ENCODE peak calls at places on chromosomes 2 and 18, in five cellular contexts. One of them, this sample, is unnamed.

GRCh38 chr2:40384714-40385113 is 67.2 kb downstream of the SLC8A1 start:
- DNase-seq in SK-N-SH: no peak
- DNase-seq in HCT116: no peak
- DNase-seq in GM12878: no peak
- DNase-seq in HepG2: no peak
- DNase-seq in this sample: no peak

GRCh38 chr2:140861666-140862065 is 1269.2 kb downstream of the LRP1B start:
- DNase-seq in HCT116: no peak
- DNase-seq in GM12878: no peak
- DNase-seq in HepG2: no peak
- DNase-seq in SK-N-SH: no peak
- DNase-seq in this sample: no peak

GRCh38 chr2:193847140-193847539 is 1652.4 kb upstream of the TMEFF2 start:
- DNase-seq in SK-N-SH: no peak
- DNase-seq in HCT116: no peak
- DNase-seq in HepG2: no peak
- DNase-seq in GM12878: no peak
- DNase-seq in this sample: no peak

GRCh38 chr2:64203131-64204005 is 59.1 kb upstream of the PELI1 start:
- DNase-seq in SK-N-SH: no peak
- DNase-seq in GM12878: no peak
- DNase-seq in HCT116: no peak
- DNase-seq in HepG2: no peak
- DNase-seq in this sample: no peak

GRCh38 chr18:10878703-10879102 is 270.7 kb downstream of the PIEZO2 start:
- DNase-seq in SK-N-SH: no peak
- DNase-seq in HCT116: no peak
- DNase-seq in GM12878: peak; percentile 93
- DNase-seq in HepG2: no peak
- DNase-seq in this sample: no peak

GRCh38 chr2:48347712-48348111 is 182.2 kb upstream of the STON1 start:
- DNase-seq in SK-N-SH: peak; percentile 16
- DNase-seq in HCT116: no peak
- DNase-seq in HepG2: peak; percentile 21
- DNase-seq in GM12878: no peak
- DNase-seq in this sample: no peak

GRCh38 chr2:86295071-86295470 is 42.4 kb downstream of the REEP1 start:
- DNase-seq in HCT116: no peak
- DNase-seq in GM12878: no peak
- DNase-seq in SK-N-SH: no peak
- DNase-seq in HepG2: no peak
- DNase-seq in this sample: no peak

GRCh38 chr2:31363956-31364750 is 50.4 kb downstream of the XDH start:
- DNase-seq in GM12878: no peak
- DNase-seq in SK-N-SH: no peak
- DNase-seq in HCT116: no peak
- DNase-seq in HepG2: no peak
- DNase-seq in this sample: no peak

GRCh38 chr18:45954070-45954712 is 12.9 kb downstream of the EPG5 start:
- DNase-seq in SK-N-SH: no peak
- DNase-seq in HCT116: peak; percentile 7
- DNase-seq in HepG2: no peak
- DNase-seq in GM12878: no peak
- DNase-seq in this sample: no peak

GRCh38 chr2:19731040-19731439 is 170.7 kb downstream of the TTC32 start:
- DNase-seq in GM12878: no peak
- DNase-seq in SK-N-SH: no peak
- DNase-seq in HCT116: no peak
- DNase-seq in HepG2: no peak
- DNase-seq in this sample: no peak

GRCh38 chr2:58686757-58687156 is 445.6 kb upstream of the FANCL start:
- DNase-seq in SK-N-SH: no peak
- DNase-seq in GM12878: no peak
- DNase-seq in HCT116: no peak
- DNase-seq in HepG2: no peak
- DNase-seq in this sample: no peak

GRCh38 chr2:16321256-16321655 is 344.4 kb downstream of the CYRIA start:
- DNase-seq in GM12878: no peak
- DNase-seq in HCT116: no peak
- DNase-seq in SK-N-SH: no peak
- DNase-seq in HepG2: no peak
- DNase-seq in this sample: no peak

GRCh38 chr2:150293771-150294170 is 193.7 kb downstream of the RND3 start:
- DNase-seq in SK-N-SH: no peak
- DNase-seq in GM12878: no peak
- DNase-seq in HepG2: no peak
- DNase-seq in HCT116: no peak
- DNase-seq in this sample: no peak

GRCh38 chr2:129504646-129505045 is 474.8 kb upstream of the RAB6C start:
- DNase-seq in SK-N-SH: no peak
- DNase-seq in GM12878: no peak
- DNase-seq in HepG2: no peak
- DNase-seq in HCT116: no peak
- DNase-seq in this sample: no peak

GRCh38 chr18:77162580-77162979 is 30.0 kb upstream of the MBP start:
- DNase-seq in GM12878: no peak
- DNase-seq in HCT116: no peak
- DNase-seq in SK-N-SH: no peak
- DNase-seq in HepG2: no peak
- DNase-seq in this sample: no peak

GRCh38 chr2:19362094-19362649 is 3.7 kb upstream of the OSR1 start:
- DNase-seq in GM12878: no peak
- DNase-seq in HCT116: no peak
- DNase-seq in HepG2: no peak
- DNase-seq in SK-N-SH: peak; percentile 47
- DNase-seq in this sample: no peak

GRCh38 chr2:170822885-170823799 is 6.5 kb downstream of the GAD1 start:
- DNase-seq in SK-N-SH: peak; percentile 71
- DNase-seq in HepG2: no peak
- DNase-seq in HCT116: no peak
- DNase-seq in GM12878: no peak
- DNase-seq in this sample: peak; percentile 71

GRCh38 chr2:18423636-18424035 is 136.8 kb downstream of the RDH14 start:
- DNase-seq in GM12878: no peak
- DNase-seq in SK-N-SH: no peak
- DNase-seq in HepG2: no peak
- DNase-seq in HCT116: no peak
- DNase-seq in this sample: no peak

GRCh38 chr2:101157272-101157671 is 6.1 kb upstream of the TBC1D8 start:
- DNase-seq in SK-N-SH: no peak
- DNase-seq in HCT116: no peak
- DNase-seq in GM12878: no peak
- DNase-seq in HepG2: no peak
- DNase-seq in this sample: no peak

GRCh38 chr2:158926478-158926948 is 41.9 kb upstream of the TANC1 start:
- DNase-seq in HCT116: peak; percentile 34
- DNase-seq in GM12878: no peak
- DNase-seq in SK-N-SH: no peak
- DNase-seq in HepG2: peak; percentile 30
- DNase-seq in this sample: no peak

GRCh38 chr2:237435844-237436590 is 22.1 kb upstream of the COL6A3 start:
- DNase-seq in SK-N-SH: no peak
- DNase-seq in HepG2: no peak
- DNase-seq in GM12878: no peak
- DNase-seq in HCT116: no peak
- DNase-seq in this sample: no peak

GRCh38 chr2:128599700-128600099 is 281.0 kb upstream of the HS6ST1 start:
- DNase-seq in SK-N-SH: no peak
- DNase-seq in HepG2: no peak
- DNase-seq in HCT116: no peak
- DNase-seq in GM12878: no peak
- DNase-seq in this sample: no peak

GRCh38 chr18:74476154-74476553 is 19.0 kb upstream of the DIPK1C start:
- DNase-seq in SK-N-SH: peak; percentile 80
- DNase-seq in HCT116: no peak
- DNase-seq in HepG2: peak; percentile 25
- DNase-seq in GM12878: no peak
- DNase-seq in this sample: peak; percentile 74

GRCh38 chr2:128008089-128008672 is 19.7 kb downstream of the SAP130 start:
- DNase-seq in GM12878: no peak
- DNase-seq in HepG2: no peak
- DNase-seq in HCT116: no peak
- DNase-seq in SK-N-SH: no peak
- DNase-seq in this sample: no peak

GRCh38 chr2:70140978-70141753 is 49.7 kb downstream of the C2orf42 start:
- DNase-seq in HepG2: peak; percentile 48
- DNase-seq in HCT116: peak; percentile 94
- DNase-seq in SK-N-SH: peak; percentile 46
- DNase-seq in GM12878: peak; percentile 88
- DNase-seq in this sample: peak; percentile 99

GRCh38 chr2:36586672-36587071 is 11.3 kb downstream of the FEZ2 start:
- DNase-seq in GM12878: no peak
- DNase-seq in HepG2: no peak
- DNase-seq in HCT116: no peak
- DNase-seq in SK-N-SH: no peak
- DNase-seq in this sample: no peak

GRCh38 chr2:204901591-204901990 is 356.3 kb downstream of the PARD3B start:
- DNase-seq in GM12878: no peak
- DNase-seq in SK-N-SH: no peak
- DNase-seq in HCT116: no peak
- DNase-seq in HepG2: no peak
- DNase-seq in this sample: no peak

GRCh38 chr2:127149384-127149783 is 42.4 kb upstream of the BIN1 start:
- DNase-seq in HepG2: no peak
- DNase-seq in SK-N-SH: no peak
- DNase-seq in GM12878: no peak
- DNase-seq in HCT116: no peak
- DNase-seq in this sample: no peak

GRCh38 chr2:168049609-168050008 is 197.8 kb downstream of the STK39 start:
- DNase-seq in HepG2: no peak
- DNase-seq in GM12878: no peak
- DNase-seq in SK-N-SH: no peak
- DNase-seq in HCT116: no peak
- DNase-seq in this sample: no peak

DNA sequence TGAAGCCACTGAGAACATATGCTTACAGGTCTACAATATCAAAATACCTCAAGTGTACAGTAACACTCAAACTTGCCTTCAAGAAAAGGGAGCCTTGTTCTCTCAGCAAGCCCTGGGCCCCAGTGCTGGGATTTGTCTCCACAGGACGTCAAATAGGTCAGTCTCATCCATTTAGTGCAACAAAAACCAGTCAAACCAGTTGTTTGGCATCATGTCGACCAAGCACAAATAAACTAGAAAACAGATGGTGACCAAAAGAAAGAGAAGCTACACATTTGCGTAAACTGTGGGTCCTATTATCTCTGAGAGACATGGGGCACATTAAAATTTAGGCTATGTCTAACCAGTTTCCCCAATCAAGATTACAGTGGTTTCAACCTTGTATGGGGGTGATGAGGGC is 182.6 kb upstream of the PKDCC start:
- DNase-seq in HepG2: no peak
- DNase-seq in HCT116: no peak
- DNase-seq in SK-N-SH: no peak
- DNase-seq in GM12878: no peak
- DNase-seq in this sample: peak; percentile 56
- H3K79me2 ChIP-seq in HepG2: no peaks in the 10 kb centered on the region
- H3K79me2 ChIP-seq in HCT116: no peaks in the 10 kb centered on the region
- H3K79me2 ChIP-seq in SK-N-SH: no peaks in the 10 kb centered on the region
- H3K79me2 ChIP-seq in GM12878: no peaks in the 10 kb centered on the region
- H3K79me2 ChIP-seq in this sample: no peaks in the 10 kb centered on the region

GRCh38 chr18:9211955-9212354 is 75.4 kb downstream of the ANKRD12 start:
- DNase-seq in HCT116: no peak
- DNase-seq in HepG2: no peak
- DNase-seq in GM12878: no peak
- DNase-seq in SK-N-SH: no peak
- DNase-seq in this sample: no peak

GRCh38 chr18:9204659-9205058 is 68.1 kb downstream of the ANKRD12 start:
- DNase-seq in SK-N-SH: no peak
- DNase-seq in HepG2: no peak
- DNase-seq in GM12878: no peak
- DNase-seq in HCT116: no peak
- DNase-seq in this sample: peak; percentile 27

GRCh38 chr18:9210996-9211395 is 74.4 kb downstream of the ANKRD12 start:
- DNase-seq in HCT116: no peak
- DNase-seq in HepG2: no peak
- DNase-seq in SK-N-SH: no peak
- DNase-seq in GM12878: no peak
- DNase-seq in this sample: no peak

GRCh38 chr18:9209230-9209629 is 72.6 kb downstream of the ANKRD12 start:
- DNase-seq in SK-N-SH: no peak
- DNase-seq in HepG2: no peak
- DNase-seq in HCT116: no peak
- DNase-seq in GM12878: no peak
- DNase-seq in this sample: no peak
- TF ChIP-seq REST in SK-N-SH: no peak
- TF ChIP-seq REST in HepG2: no peak
- TF ChIP-seq REST in HCT116: no peak
- TF ChIP-seq REST in GM12878: no peak
- TF ChIP-seq REST in this sample: no peak

GRCh38 chr2:241133436-241133820 is 15.8 kb downstream of the PASK start:
- DNase-seq in GM12878: no peak
- DNase-seq in HepG2: no peak
- DNase-seq in HCT116: no peak
- DNase-seq in SK-N-SH: no peak
- DNase-seq in this sample: no peak

GRCh38 chr2:241132549-241133435 is 16.5 kb downstream of the PASK start:
- DNase-seq in HepG2: no peak
- DNase-seq in GM12878: no peak
- DNase-seq in HCT116: no peak
- DNase-seq in SK-N-SH: no peak
- DNase-seq in this sample: no peak

GRCh38 chr2:241136191-241136590 is 13.1 kb downstream of the PASK start:
- DNase-seq in HepG2: no peak
- DNase-seq in HCT116: no peak
- DNase-seq in GM12878: no peak
- DNase-seq in SK-N-SH: no peak
- DNase-seq in this sample: no peak

GRCh38 chr2:241135737-241136136 is 13.5 kb downstream of the PASK start:
- DNase-seq in HCT116: no peak
- DNase-seq in GM12878: no peak
- DNase-seq in HepG2: peak; percentile 48
- DNase-seq in SK-N-SH: no peak
- DNase-seq in this sample: no peak

DNA sequence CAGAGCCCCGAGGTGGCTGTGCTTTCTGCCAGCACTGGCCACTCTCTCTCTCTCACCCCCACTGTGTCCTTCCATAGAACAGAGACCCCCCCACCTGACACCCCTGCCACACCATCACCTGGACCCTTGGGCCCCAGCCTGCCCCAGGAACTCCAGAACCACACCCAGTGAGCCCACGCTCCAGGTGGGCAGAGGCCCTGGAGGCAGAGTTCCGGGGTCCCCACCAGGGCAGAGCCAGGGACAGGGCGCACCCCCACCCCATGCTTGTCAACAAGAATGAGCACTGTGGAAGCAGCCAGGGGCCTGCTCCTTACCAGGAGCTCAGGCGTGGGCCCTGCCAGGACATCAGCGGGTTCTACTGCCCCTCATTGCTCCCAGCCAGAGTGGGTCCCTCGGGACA is 14.6 kb downstream of the PASK start:
- DNase-seq in GM12878: no peak
- DNase-seq in HepG2: no peak
- DNase-seq in HCT116: no peak
- DNase-seq in SK-N-SH: no peak
- DNase-seq in this sample: no peak
- H3K4me1 ChIP-seq in GM12878: peaks cover under 1% of the 10 kb centered on the region
- H3K4me1 ChIP-seq in HepG2: peaks cover 19% of the 10 kb centered on the region
- H3K4me1 ChIP-seq in HCT116: no peaks in the 10 kb centered on the region
- H3K4me1 ChIP-seq in SK-N-SH: no peaks in the 10 kb centered on the region
- H3K4me1 ChIP-seq in this sample: no peaks in the 10 kb centered on the region

GRCh38 chr18:11953113-11953512 is 28.2 kb upstream of the IMPA2 start:
- DNase-seq in HCT116: no peak
- DNase-seq in HepG2: no peak
- DNase-seq in SK-N-SH: no peak
- DNase-seq in GM12878: no peak
- DNase-seq in this sample: no peak
- H3K79me2 ChIP-seq in HCT116: no peaks in the 10 kb centered on the region
- H3K79me2 ChIP-seq in HepG2: no peaks in the 10 kb centered on the region
- H3K79me2 ChIP-seq in SK-N-SH: no peaks in the 10 kb centered on the region
- H3K79me2 ChIP-seq in GM12878: no peaks in the 10 kb centered on the region
- H3K79me2 ChIP-seq in this sample: no peaks in the 10 kb centered on the region